ENCODE peak calls at places on chromosomes 11 and 22, in six cellular contexts. C is cardiac muscle cell, G is body of pancreas, Y is fibroblast of mammary gland, O is foreskin keratinocyte, V is lower leg skin. W is an unnamed sample.

GRCh38 chr11:129410561-129410960 is 34.9 kb downstream of the BARX2 start:
- DNase-seq in C (no peak), G (no peak), Y (no peak), O (no peak), V (no peak), W (no peak)

GRCh38 chr22:27461470-27461869 is 340.1 kb downstream of the MN1 start:
- DNase-seq in C (peak), G (no peak), Y (peak), O (peak), V (no peak), W (peak)

GRCh38 chr11:64251986-64252837 is 882 bp downstream of the PLCB3 start:
- DNase-seq in C (peak), G (peak), Y (no peak), O (peak), V (peak), W (peak)

GRCh38 chr11:86447763-86448480 is 73.2 kb downstream of the CCDC81 start:
- DNase-seq in C (no peak), G (no peak), Y (no peak), O (no peak), V (no peak), W (no peak)

GRCh38 chr11:58576792-58577440 is 1.3 kb upstream of the LPXN start:
- DNase-seq in C (peak), G (no peak), Y (peak), O (peak), V (no peak), W (no peak)

GRCh38 chr11:95487391-95487790 is 256.4 kb upstream of the SESN3 start:
- DNase-seq in C (no peak), G (no peak), Y (no peak), O (peak), V (no peak), W (no peak)

GRCh38 chr11:35629914-35630313 is 11.7 kb downstream of the FJX1 start:
- DNase-seq in C (peak), G (no peak), Y (peak), O (peak), V (no peak), W (no peak)

GRCh38 chr22:31583861-31584485 is 78.0 kb downstream of the PISD start:
- DNase-seq in C (peak), G (no peak), Y (peak), O (no peak), V (peak), W (no peak)

GRCh38 chr22:40705918-40706682 is 26.8 kb downstream of the MCHR1 start:
- DNase-seq in C (no peak), G (no peak), Y (no peak), O (no peak), V (no peak), W (no peak)

GRCh38 chr22:46009730-46010129 is 32.8 kb upstream of the WNT7B start:
- DNase-seq in C (no peak), G (no peak), Y (no peak), O (no peak), V (no peak), W (no peak)

GRCh38 chr11:96246718-96247540 is 96.1 kb downstream of the MAML2 start:
- DNase-seq in C (no peak), G (no peak), Y (peak), O (peak), V (no peak), W (no peak)

GRCh38 chr11:116964269-116964668 is 126.8 kb upstream of the APOA1 start:
- DNase-seq in C (no peak), G (peak), Y (no peak), O (no peak), V (no peak), W (no peak)

GRCh38 chr11:116962108-116962507 is 124.7 kb upstream of the APOA1 start:
- DNase-seq in C (no peak), G (no peak), Y (no peak), O (no peak), V (no peak), W (no peak)

GRCh38 chr11:116958246-116958645 is 120.8 kb upstream of the APOA1 start:
- DNase-seq in C (no peak), G (no peak), Y (no peak), O (peak), V (no peak), W (no peak)

GRCh38 chr11:116963813-116964212 is 126.4 kb upstream of the APOA1 start:
- DNase-seq in C (no peak), G (no peak), Y (peak), O (no peak), V (no peak), W (no peak)

DNA sequence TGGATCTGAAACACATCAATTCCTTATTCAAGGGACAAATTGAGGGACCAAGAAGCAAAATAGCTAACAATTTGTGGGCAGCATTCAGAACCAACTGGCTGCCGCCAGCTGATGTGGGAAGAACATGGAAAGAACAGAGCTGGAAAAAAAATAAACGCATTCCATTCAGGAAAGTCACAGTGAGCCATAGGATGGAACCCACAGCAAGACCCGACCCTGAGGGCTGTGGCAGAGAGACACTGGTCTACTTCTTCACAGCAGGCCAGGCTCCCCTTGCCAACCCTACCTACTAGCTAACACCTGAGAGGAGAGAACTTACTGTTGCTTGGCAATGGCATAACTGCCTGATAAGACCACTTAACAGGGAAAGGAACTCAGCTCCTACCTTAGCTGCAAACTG is 123.5 kb upstream of the APOA1 start:
- DNase-seq in C (peak), G (peak), Y (peak), O (peak), V (no peak), W (no peak)
- TF ChIP-seq CTCF in C (no peak), G (no peak), Y (no peak), O (no peak), V (no peak), W (no peak)

GRCh38 chr11:125201525-125202121 is 37.1 kb downstream of the PKNOX2 start:
- DNase-seq in C (peak), G (peak), Y (no peak), O (peak), V (no peak), W (no peak)
- TF ChIP-seq CTCF in C (no peak), G (peak), Y (no peak), O (no peak), V (no peak), W (no peak)

GRCh38 chr22:38299758-38300157 is 17.5 kb downstream of the CSNK1E start:
- DNase-seq in C (no peak), G (no peak), Y (no peak), O (no peak), V (no peak), W (no peak)

GRCh38 chr22:38299001-38299651 is 18.1 kb downstream of the CSNK1E start:
- DNase-seq in C (no peak), G (peak), Y (no peak), O (no peak), V (no peak), W (no peak)

GRCh38 chr22:38300197-38300945 is 16.9 kb downstream of the CSNK1E start:
- DNase-seq in C (no peak), G (no peak), Y (no peak), O (no peak), V (no peak), W (no peak)

GRCh38 chr22:38296372-38296771 is 20.9 kb downstream of the CSNK1E start:
- DNase-seq in C (no peak), G (no peak), Y (no peak), O (no peak), V (no peak), W (no peak)

GRCh38 chr22:38298312-38299000 is 18.8 kb downstream of the CSNK1E start:
- DNase-seq in C (peak), G (no peak), Y (peak), O (peak), V (no peak), W (no peak)
- TF ChIP-seq CTCF in C (peak), G (peak), Y (peak), O (peak), V (no peak), W (no peak)

GRCh38 chr11:76248210-76248609 is 41.9 kb upstream of the WNT11 start:
- DNase-seq in C (peak), G (peak), Y (peak), O (no peak), V (no peak), W (no peak)
- TF ChIP-seq CTCF in C (peak), G (peak), Y (peak), O (peak), V (no peak), W (no peak)

GRCh38 chr11:131392528-131393255 is 22.3 kb downstream of the NTM start:
- DNase-seq in C (peak), G (no peak), Y (peak), O (no peak), V (no peak), W (no peak)
- TF ChIP-seq CTCF in C (peak), G (no peak), Y (peak), O (peak), V (no peak), W (no peak)

DNA sequence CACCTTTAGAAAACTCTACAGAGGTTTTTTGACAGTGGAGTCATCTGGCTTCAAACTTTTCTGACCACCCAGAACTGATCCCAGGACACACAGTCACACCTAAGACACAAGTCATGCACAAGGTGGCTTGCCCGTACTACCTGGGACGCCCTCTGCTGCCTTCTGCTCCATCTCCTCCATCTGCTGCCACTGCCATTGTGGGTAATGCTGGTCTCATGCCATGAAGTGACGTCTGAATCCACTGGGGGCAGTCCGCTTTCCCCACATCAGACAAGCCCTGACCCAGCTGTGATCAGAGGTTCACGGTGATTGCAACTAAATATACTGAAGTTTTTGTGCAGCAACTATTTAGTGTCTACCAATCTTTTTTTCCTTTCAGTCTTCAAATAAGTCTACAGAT is 5.4 kb upstream of the NDUFS8 start:
- DNase-seq in C (no peak), G (peak), Y (no peak), O (no peak), V (no peak), W (no peak)
- TF ChIP-seq CTCF in C (no peak), G (peak), Y (no peak), O (no peak), V (no peak), W (no peak)

DNA sequence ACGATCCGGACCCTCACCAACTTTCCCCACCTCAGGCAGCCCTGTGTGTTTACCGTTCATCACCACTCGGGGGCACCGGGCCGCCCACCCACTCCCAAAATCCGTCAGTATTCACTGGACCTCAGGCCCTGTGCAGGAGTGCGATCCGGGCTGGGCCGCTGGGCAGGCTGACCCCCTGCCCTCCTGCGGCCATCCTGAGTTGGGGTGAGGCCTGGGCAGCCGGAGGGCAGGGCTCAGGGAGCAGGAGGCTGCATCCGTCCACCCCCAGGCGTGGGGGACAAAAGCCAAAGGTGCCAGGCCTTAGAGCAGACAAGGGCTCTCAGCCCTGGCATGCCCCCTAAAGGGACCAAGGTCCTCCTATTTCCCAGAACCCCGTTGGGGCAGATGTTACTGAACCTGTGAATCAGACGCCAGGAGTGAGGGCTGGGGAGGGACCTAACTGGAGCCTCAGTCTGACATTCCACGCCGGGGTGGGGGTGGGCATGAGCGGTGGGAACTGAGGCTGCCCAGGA is 16.8 kb upstream of the TMEM191C start:
- DNase-seq in C (no peak), G (no peak), Y (no peak), O (no peak), V (peak), W (no peak)
- TF ChIP-seq CTCF in C (no peak), G (no peak), Y (no peak), O (no peak), V (no peak), W (no peak)